ENCODE peak calls at places on chromosomes 2 and 18, in six cellular contexts. X is GM04503; D is C1 segment of cervical spinal cord; Q is GM10248; B is astrocyte of the cerebellum; E is stimulated activated CD4-positive, alpha-beta T cell treated with anti-CD3 and anti-CD28 coated beads, Interleukin-12 subunit alpha, Interleukin-12 subunit beta, amount 100 ng/mL, for 4 hours. J is an unnamed sample.

GRCh38 chr18:6728809-6729246 is 688 bp upstream of the ARHGAP28 start:
- DNase-seq in X (no peak), D (no peak), Q (no peak), B (peak), E (no peak), J (no peak)

GRCh38 chr2:199485732-199486335 is 28.1 kb upstream of the SATB2 start:
- DNase-seq in X (no peak), D (no peak), Q (no peak), B (peak), E (no peak), J (peak)

GRCh38 chr2:76985387-76986136 is 536.6 kb downstream of the LRRTM4 start:
- DNase-seq in X (no peak), D (no peak), Q (no peak), B (no peak), E (no peak), J (no peak)

GRCh38 chr2:152126664-152127063 is 27.8 kb upstream of the CACNB4 start:
- DNase-seq in X (no peak), D (no peak), Q (no peak), B (no peak), E (no peak), J (no peak)

GRCh38 chr2:105521176-105521575 is 122.3 kb upstream of the FHL2 start:
- DNase-seq in X (no peak), D (no peak), Q (no peak), B (peak), E (no peak), J (no peak)

GRCh38 chr2:239247401-239248245 is 153.2 kb downstream of the HDAC4 start:
- DNase-seq in X (no peak), D (no peak), Q (no peak), B (peak), E (peak), J (no peak)

GRCh38 chr2:205748660-205749059 is 66.4 kb downstream of the NRP2 start:
- DNase-seq in X (no peak), D (no peak), Q (no peak), B (no peak), E (no peak), J (no peak)

GRCh38 chr2:10987861-10988260 is 76.1 kb downstream of the KCNF1 start:
- DNase-seq in X (no peak), D (no peak), Q (no peak), B (no peak), E (no peak), J (no peak)

GRCh38 chr18:22230403-22231042 is 61.1 kb downstream of the GATA6 start:
- DNase-seq in X (no peak), D (no peak), Q (no peak), B (peak), E (no peak), J (no peak)

GRCh38 chr2:147910990-147911473 is 66.2 kb downstream of the ACVR2A start:
- DNase-seq in X (peak), D (no peak), Q (no peak), B (peak), E (no peak), J (peak)

GRCh38 chr2:237922641-237923361 is 44.0 kb upstream of the UBE2F start:
- DNase-seq in X (no peak), D (no peak), Q (no peak), B (no peak), E (peak), J (no peak)

GRCh38 chr2:167783266-167784070 is 463.9 kb downstream of the STK39 start:
- DNase-seq in X (no peak), D (no peak), Q (no peak), B (peak), E (no peak), J (no peak)

GRCh38 chr18:26502834-26503233 is 45.5 kb downstream of the KCTD1 start:
- DNase-seq in X (no peak), D (no peak), Q (no peak), B (no peak), E (no peak), J (no peak)

GRCh38 chr2:106065268-106065982 is 128.7 kb downstream of the UXS1 start:
- DNase-seq in X (no peak), D (no peak), Q (no peak), B (no peak), E (no peak), J (no peak)

GRCh38 chr2:26913599-26914285 is 56.7 kb upstream of the MAPRE3 start:
- DNase-seq in X (peak), D (no peak), Q (no peak), B (no peak), E (no peak), J (no peak)

GRCh38 chr2:69164379-69164778 is 151.4 kb downstream of the ANTXR1 start:
- DNase-seq in X (peak), D (no peak), Q (no peak), B (no peak), E (no peak), J (no peak)

GRCh38 chr2:74261204-74261864 is 62.9 kb downstream of the MTHFD2 start:
- DNase-seq in X (no peak), D (no peak), Q (no peak), B (no peak), E (no peak), J (no peak)

GRCh38 chr2:29119211-29119610 is 4.0 kb downstream of the CLIP4 start:
- DNase-seq in X (no peak), D (no peak), Q (no peak), B (no peak), E (no peak), J (no peak)

GRCh38 chr2:85648619-85649018 is 19.4 kb downstream of the SFTPB start:
- DNase-seq in X (no peak), D (no peak), Q (no peak), B (peak), E (no peak), J (no peak)

GRCh38 chr2:66389651-66390131 is 45.2 kb upstream of the MEIS1 start:
- DNase-seq in X (no peak), D (no peak), Q (no peak), B (no peak), E (no peak), J (no peak)

GRCh38 chr2:135096665-135097446 is 44.8 kb downstream of the RAB3GAP1 start:
- DNase-seq in X (no peak), D (no peak), Q (no peak), B (no peak), E (no peak), J (no peak)

GRCh38 chr2:66929632-66930385 is 467.3 kb upstream of the ETAA1 start:
- DNase-seq in X (peak), D (no peak), Q (no peak), B (peak), E (no peak), J (no peak)

GRCh38 chr2:108304975-108305374 is 16.3 kb downstream of the SULT1C2 start:
- DNase-seq in X (no peak), D (no peak), Q (peak), B (no peak), E (no peak), J (no peak)

GRCh38 chr18:31497711-31498449 is at the start of gene DSG2:
- DNase-seq in X (no peak), D (no peak), Q (peak), B (no peak), E (peak), J (peak)